ENCODE peak calls at places on chromosomes 2 and 18, in ten cellular contexts. P is uterus, G is H7, O is cardiac fibroblast, H is neural progenitor cell, X is PC-9, F is heart right ventricle, C is fibroblast of pulmonary artery, L is Peyer's patch, W is transverse colon. A is an unnamed sample.

GRCh38 chr2:136901732-136902131 is 136.4 kb downstream of the THSD7B start:
- DNase-seq in G (no peak), O (no peak), X (no peak), P (no peak), F (no peak), L (no peak), H (no peak), W (no peak), C (no peak), A (no peak)

GRCh38 chr2:191864623-191865521 is 18.0 kb upstream of the CAVIN2 start:
- DNase-seq in L (no peak), O (peak), W (no peak), H (no peak), P (no peak), X (no peak), G (no peak), F (no peak), C (peak), A (no peak)

GRCh38 chr18:79935499-79935898 is 16.0 kb downstream of the SLC66A2 start:
- DNase-seq in P (no peak), H (no peak), X (no peak), C (no peak), W (peak), L (no peak), O (no peak), F (no peak), G (no peak), A (no peak)

GRCh38 chr2:103785432-103785831 is 1023.6 kb downstream of the TMEM182 start:
- DNase-seq in C (no peak), O (no peak), P (no peak), H (no peak), G (no peak), F (no peak), L (no peak), X (no peak), W (no peak), A (no peak)

GRCh38 chr2:156933580-156934225 is 323.8 kb upstream of the GALNT5 start:
- DNase-seq in C (no peak), F (no peak), H (no peak), W (no peak), O (no peak), G (no peak), P (no peak), X (peak), L (no peak), A (no peak)

GRCh38 chr2:184589261-184589660 is 9.1 kb upstream of the ZNF804A start:
- DNase-seq in L (no peak), G (no peak), O (no peak), P (no peak), W (no peak), H (no peak), F (no peak), C (no peak), X (no peak), A (no peak)

GRCh38 chr2:173434729-173435345 is 80.2 kb downstream of the CDCA7 start:
- DNase-seq in O (peak), G (no peak), H (no peak), X (no peak), C (no peak), W (no peak), F (no peak), P (no peak), L (no peak), A (no peak)

GRCh38 chr2:66696374-66696773 is 261.4 kb downstream of the MEIS1 start:
- DNase-seq in H (no peak), X (no peak), W (no peak), G (no peak), P (peak), L (no peak), F (no peak), O (no peak), C (no peak), A (no peak)

GRCh38 chr2:220969348-220969747 is 602.8 kb downstream of the EPHA4 start:
- DNase-seq in C (no peak), G (no peak), L (no peak), O (no peak), X (no peak), H (no peak), F (no peak), P (no peak), W (no peak), A (peak)

GRCh38 chr2:208820289-208820688 is 413.7 kb downstream of the PTH2R start:
- DNase-seq in C (no peak), L (no peak), F (no peak), X (no peak), O (no peak), P (no peak), W (no peak), G (peak), H (peak), A (no peak)

GRCh38 chr2:114727012-114727411 is 284.6 kb downstream of the DPP10 start:
- DNase-seq in F (no peak), G (no peak), L (no peak), W (no peak), X (no peak), O (no peak), C (no peak), H (no peak), P (no peak), A (no peak)

GRCh38 chr2:241950878-241951331 is 81.4 kb downstream of the RTP5 start:
- DNase-seq in C (peak), X (peak), H (peak), F (peak), W (peak), L (peak), P (peak), O (peak), G (peak), A (no peak)

GRCh38 chr18:48227206-48227605 is 182.0 kb downstream of the ZBTB7C start:
- DNase-seq in X (peak), L (no peak), P (no peak), W (no peak), F (no peak), G (no peak), C (no peak), H (no peak), O (peak), A (no peak)

GRCh38 chr2:3526871-3527270 is 7.5 kb upstream of the ADI1 start:
- DNase-seq in P (no peak), G (peak), F (no peak), H (no peak), O (no peak), L (no peak), C (no peak), W (no peak), X (no peak), A (no peak)

GRCh38 chr18:33440384-33441043 is at the start of gene CCDC178:
- DNase-seq in F (no peak), L (no peak), C (peak), O (no peak), X (no peak), W (peak), H (peak), P (peak), G (peak), A (peak)

GRCh38 chr2:168978461-168978861 is 52.7 kb downstream of the ABCB11 start:
- DNase-seq in H (no peak), L (no peak), X (no peak), P (no peak), W (no peak), O (no peak), F (no peak), G (no peak), C (no peak), A (no peak)

GRCh38 chr2:36389081-36389480 is 33.5 kb downstream of the CRIM1 start:
- DNase-seq in C (peak), W (no peak), X (no peak), G (no peak), F (no peak), P (no peak), H (no peak), L (no peak), O (peak), A (no peak)

GRCh38 chr18:13219012-13219396 is 444 bp downstream of the LDLRAD4 start:
- DNase-seq in L (no peak), W (no peak), P (no peak), H (peak), F (no peak), C (no peak), O (no peak), G (no peak), X (no peak), A (no peak)

GRCh38 chr2:38653715-38654494 is 12.0 kb upstream of the GALM start:
- DNase-seq in C (no peak), F (no peak), L (no peak), X (no peak), W (no peak), H (no peak), G (no peak), P (no peak), O (no peak), A (no peak)

GRCh38 chr2:149858916-149859634 is 271.5 kb upstream of the MMADHC start:
- DNase-seq in C (peak), O (peak), W (no peak), H (no peak), P (no peak), G (no peak), L (no peak), X (no peak), F (no peak), A (peak)

GRCh38 chr2:97657986-97658690 is 5.7 kb downstream of the ACTR1B start:
- DNase-seq in O (no peak), F (no peak), W (no peak), C (no peak), L (no peak), P (no peak), X (no peak), G (peak), H (no peak), A (no peak)

GRCh38 chr2:205687018-205687956 is 5.0 kb downstream of the NRP2 start:
- DNase-seq in F (no peak), W (no peak), X (no peak), C (no peak), H (no peak), G (peak), P (peak), L (no peak), O (no peak), A (no peak)
- H3K4me3 ChIP-seq in F (peak), W (peak), X (no peak), C (peak), H (peak), G (peak), P (peak), L (peak), O (no peak), A (peak)

GRCh38 chr2:142876423-142876822 is 1.0 kb upstream of the KYNU start:
- DNase-seq in O (peak), X (no peak), G (no peak), L (no peak), H (no peak), P (no peak), F (no peak), C (peak), W (no peak), A (no peak)

GRCh38 chr2:142878061-142878741 is 737 bp downstream of the KYNU start:
- DNase-seq in W (no peak), F (no peak), X (no peak), H (no peak), G (no peak), L (no peak), C (no peak), O (no peak), P (no peak), A (no peak)

GRCh38 chr2:142875642-142876041 is 1.8 kb upstream of the KYNU start:
- DNase-seq in H (no peak), L (no peak), O (no peak), W (no peak), C (no peak), P (no peak), F (no peak), X (no peak), G (no peak), A (no peak)

GRCh38 chr2:142879191-142879590 is 1.7 kb downstream of the KYNU start:
- DNase-seq in W (no peak), P (no peak), F (no peak), G (no peak), L (no peak), C (no peak), X (no peak), O (no peak), H (no peak), A (no peak)

GRCh38 chr2:142877265-142877756 is at the start of gene KYNU:
- DNase-seq in F (no peak), O (peak), H (no peak), X (no peak), P (no peak), G (no peak), L (peak), C (peak), W (no peak), A (no peak)
- H3K4me3 ChIP-seq in F (peak), O (peak), H (no peak), X (no peak), P (no peak), G (no peak), L (peak), C (no peak), W (peak), A (no peak)

DNA sequence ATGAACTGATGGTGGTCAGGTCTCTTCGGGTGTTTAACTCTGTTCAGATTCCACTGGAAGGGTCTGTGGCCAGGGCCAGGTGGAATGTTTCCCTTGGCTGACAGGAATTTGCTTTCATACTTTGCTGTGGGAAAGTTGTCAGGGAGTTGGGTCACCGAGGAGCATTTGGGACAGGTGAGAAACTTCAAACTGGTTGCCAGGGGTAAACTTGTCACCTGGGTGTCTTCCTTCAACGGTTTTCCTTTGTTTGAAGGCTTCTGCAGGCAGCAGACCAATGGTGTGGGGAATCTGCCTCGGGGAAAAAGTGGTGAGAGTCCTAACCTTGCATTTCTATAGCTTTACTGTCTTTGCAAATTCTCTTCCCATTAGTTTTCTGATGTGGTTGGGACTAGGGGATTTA is 92.2 kb downstream of the TGFA start:
- DNase-seq in G (no peak), X (no peak), P (no peak), O (no peak), C (no peak), F (no peak), L (no peak), H (no peak), W (no peak), A (no peak)
- H3K4me3 ChIP-seq in G (no peak), X (no peak), P (no peak), O (no peak), C (no peak), F (no peak), L (no peak), H (no peak), W (no peak), A (no peak)

GRCh38 chr2:14601070-14601770 is 31.3 kb upstream of the LRATD1 start:
- DNase-seq in G (no peak), W (no peak), O (no peak), F (no peak), P (no peak), C (no peak), H (no peak), X (no peak), L (no peak), A (no peak)
- H3K4me3 ChIP-seq in G (no peak), W (no peak), O (no peak), F (no peak), P (no peak), C (no peak), H (no peak), X (no peak), L (no peak), A (no peak)

A was measured in skeletal muscle cell.